ENCODE peak calls at places on chromosomes 12 and 14, in seven cellular contexts. K is iPS-NIHi11; B is CD8-positive, alpha-beta memory T cell; L is mesothelial cell of epicardium; H is ecto neural progenitor cell; I is stimulated activated CD4-positive, alpha-beta T cell treated with anti-CD3 and anti-CD28 coated beads, Interleukin-15, amount 100 ng/mL, for 1 hour; D is NCI-H1092 treated with DMSO at 0.1 percent for 48 hours. J is an unnamed sample.

GRCh38 chr12:64621257-64621942 is 11.1 kb downstream of the RASSF3 start:
- DNase-seq in K (no peak), B (no peak), L (no peak), H (no peak), I (no peak), D (no peak), J (no peak)

GRCh38 chr14:24075485-24076301 is 4.3 kb downstream of the CPNE6 start:
- DNase-seq in K (no peak), B (no peak), L (no peak), H (no peak), I (no peak), D (no peak), J (no peak)

GRCh38 chr12:49974231-49974675 is 1.5 kb downstream of the AQP6 start:
- DNase-seq in K (peak; percentile 69), B (no peak), L (no peak), H (peak; percentile 82), I (no peak), D (peak; percentile 15), J (no peak)

GRCh38 chr12:49673446-49674317 is 33.5 kb downstream of the FMNL3 start:
- DNase-seq in K (peak; percentile 89), B (no peak), L (peak; percentile 68), H (peak; percentile 93), I (no peak), D (peak; percentile 78), J (peak; percentile 93)

GRCh38 chr14:88013750-88014349 is 8.9 kb downstream of the GPR65 start:
- DNase-seq in K (peak; percentile 72), B (peak; percentile 60), L (peak; percentile 59), H (peak; percentile 68), I (no peak), D (peak; percentile 77), J (no peak)

GRCh38 chr12:92363295-92364146 is 217.9 kb upstream of the BTG1 start:
- DNase-seq in K (no peak), B (peak; percentile 68), L (no peak), H (no peak), I (peak; percentile 23), D (no peak), J (no peak)

GRCh38 chr12:67732857-67733256 is 84.3 kb downstream of the DYRK2 start:
- DNase-seq in K (no peak), B (no peak), L (no peak), H (no peak), I (no peak), D (no peak), J (no peak)

GRCh38 chr12:54038760-54039414 is 6.0 kb downstream of the HOXC5 start:
- DNase-seq in K (no peak), B (no peak), L (peak; percentile 47), H (no peak), I (no peak), D (peak; percentile 90), J (no peak)

GRCh38 chr12:64256166-64256800 is 34.2 kb upstream of the KICS2 start:
- DNase-seq in K (peak; percentile 40), B (no peak), L (no peak), H (no peak), I (no peak), D (peak; percentile 34), J (no peak)

GRCh38 chr14:54002653-54003052 is 46.0 kb upstream of the BMP4 start:
- DNase-seq in K (no peak), B (no peak), L (no peak), H (no peak), I (no peak), D (no peak), J (no peak)

GRCh38 chr12:58414398-58414871 is 473.1 kb downstream of the ATP23 start:
- DNase-seq in K (no peak), B (no peak), L (no peak), H (no peak), I (no peak), D (no peak), J (no peak)

GRCh38 chr14:75927564-75928087 is 54.2 kb downstream of the TGFB3 start:
- DNase-seq in K (no peak), B (no peak), L (no peak), H (no peak), I (no peak), D (no peak), J (no peak)

GRCh38 chr12:124347805-124348658 is 53.1 kb downstream of the RFLNA start:
- DNase-seq in K (peak; percentile 72), B (no peak), L (no peak), H (no peak), I (no peak), D (no peak), J (no peak)

GRCh38 chr12:69540606-69541386 is 44.5 kb upstream of the CCT2 start:
- DNase-seq in K (no peak), B (no peak), L (no peak), H (no peak), I (no peak), D (no peak), J (no peak)

GRCh38 chr12:65602579-65603295 is 221.5 kb upstream of the HMGA2 start:
- DNase-seq in K (peak; percentile 85), B (no peak), L (peak; percentile 69), H (peak; percentile 81), I (no peak), D (no peak), J (no peak)

GRCh38 chr14:70947739-70948138 is 40.5 kb downstream of the PCNX1 start:
- DNase-seq in K (no peak), B (no peak), L (no peak), H (no peak), I (no peak), D (no peak), J (no peak)

GRCh38 chr14:34053666-34054065 is 102.8 kb upstream of the EGLN3 start:
- DNase-seq in K (no peak), B (no peak), L (no peak), H (no peak), I (no peak), D (no peak), J (no peak)

GRCh38 chr14:95190857-95191256 is 33.5 kb upstream of the DICER1 start:
- DNase-seq in K (no peak), B (no peak), L (no peak), H (no peak), I (no peak), D (no peak), J (no peak)

GRCh38 chr14:56137842-56138241 is 19.6 kb downstream of the PELI2 start:
- DNase-seq in K (peak; percentile 26), B (no peak), L (no peak), H (no peak), I (no peak), D (no peak), J (no peak)